ENCODE peak calls at places on chromosomes 16 and 17, in four cellular contexts. I is NCI-H1436, G is neural crest cell, H is mammary epithelial cell. X is an unnamed sample.

GRCh38 chr17:50631908-50632571 is 2.6 kb upstream of the ABCC3 start:
- DNase-seq in I (no peak), G (no peak), H (peak), X (no peak)

GRCh38 chr17:21388066-21388465 is 11.9 kb downstream of the KCNJ12 start:
- DNase-seq in I (no peak), G (no peak), H (no peak), X (no peak)

GRCh38 chr17:40945414-40945813 is 8.0 kb upstream of the KRT23 start:
- DNase-seq in I (no peak), G (no peak), H (no peak), X (no peak)

GRCh38 chr16:4358236-4358635 is 7.1 kb upstream of the PAM16 start:
- DNase-seq in I (no peak), G (no peak), H (no peak), X (no peak)

GRCh38 chr16:6066601-6067000 is 969.0 kb upstream of the EEF2KMT start:
- DNase-seq in I (no peak), G (no peak), H (no peak), X (no peak)

GRCh38 chr16:28981517-28981916 is 3.3 kb upstream of the LAT start:
- DNase-seq in I (no peak), G (peak), H (no peak), X (no peak)

GRCh38 chr17:77909816-77910215 is 48.7 kb upstream of the TNRC6C start:
- DNase-seq in I (no peak), G (no peak), H (no peak), X (no peak)

GRCh38 chr17:59399914-59400313 is 68.5 kb downstream of the YPEL2 start:
- DNase-seq in I (no peak), G (no peak), H (no peak), X (no peak)

GRCh38 chr16:10946308-10946707 is 1.9 kb downstream of the CLEC16A start:
- DNase-seq in I (no peak), G (no peak), H (peak), X (no peak)

GRCh38 chr16:53087101-53087500 is 32.3 kb downstream of the CHD9 start:
- DNase-seq in I (no peak), G (no peak), H (no peak), X (no peak)

GRCh38 chr17:78238823-78239488 is 7.5 kb downstream of the TMEM235 start:
- DNase-seq in I (no peak), G (no peak), H (no peak), X (no peak)

GRCh38 chr16:31874354-31875111 is 926 bp downstream of the ZNF267 start:
- DNase-seq in I (peak), G (no peak), H (peak), X (peak)

GRCh38 chr17:59469786-59470485 is 95.5 kb upstream of the DHX40 start:
- DNase-seq in I (no peak), G (no peak), H (no peak), X (no peak)

GRCh38 chr16:30482366-30482765 is 9.8 kb downstream of the ITGAL start:
- DNase-seq in I (no peak), G (no peak), H (no peak), X (no peak)

GRCh38 chr17:27628376-27628775 is 2.6 kb upstream of the LGALS9 start:
- DNase-seq in I (no peak), G (no peak), H (no peak), X (no peak)

X was measured in NCI-H774.